ENCODE peak calls at places on chromosomes 6 and 20, in eight cellular contexts. S is ovary, R is gastrocnemius medialis, Z is mesothelial cell of epicardium, V is A673, E is lower lobe of right lung, H is WERI-Rb-1, I is heart left ventricle. X is an unnamed sample.

GRCh38 chr6:139841794-139842215 is 467.4 kb upstream of the CITED2 start:
- DNase-seq in S (no peak), H (no peak), V (no peak), I (no peak), R (no peak), E (no peak), Z (no peak), X (no peak)

GRCh38 chr6:18293192-18293904 is 29.0 kb upstream of the DEK start:
- DNase-seq in Z (no peak), H (no peak), S (no peak), I (no peak), E (no peak), R (no peak), V (no peak), X (no peak)

GRCh38 chr20:32577023-32577422 is 8.1 kb downstream of the NOL4L start:
- DNase-seq in S (no peak), E (no peak), R (no peak), V (no peak), I (no peak), Z (no peak), H (no peak), X (no peak)

GRCh38 chr6:44446626-44447297 is 59.3 kb downstream of the CDC5L start:
- DNase-seq in I (no peak), Z (no peak), S (no peak), H (no peak), E (no peak), V (no peak), R (no peak), X (no peak)

GRCh38 chr6:55176958-55177357 is 2.6 kb downstream of the HCRTR2 start:
- DNase-seq in S (no peak), E (no peak), V (peak), R (no peak), I (no peak), Z (no peak), H (no peak), X (no peak)

GRCh38 chr6:136104556-136104955 is 145.6 kb downstream of the MTFR2 start:
- DNase-seq in R (no peak), S (no peak), V (no peak), I (no peak), E (no peak), H (no peak), Z (no peak), X (no peak)

GRCh38 chr20:45445805-45446562 is 23.6 kb upstream of the WFDC2 start:
- DNase-seq in I (no peak), R (no peak), S (no peak), Z (peak), E (no peak), H (no peak), V (peak), X (no peak)

GRCh38 chr6:141464490-141464889 is 668.2 kb upstream of the GJE1 start:
- DNase-seq in V (no peak), E (no peak), H (no peak), S (no peak), R (no peak), Z (no peak), I (peak), X (no peak)

GRCh38 chr20:22763257-22763906 is 179.0 kb upstream of the FOXA2 start:
- DNase-seq in R (no peak), H (no peak), Z (no peak), V (no peak), I (peak), E (no peak), S (no peak), X (no peak)

GRCh38 chr6:56387621-56388413 is 140.4 kb upstream of the COL21A1 start:
- DNase-seq in R (no peak), Z (no peak), H (no peak), E (no peak), S (no peak), I (peak), V (no peak), X (no peak)

GRCh38 chr20:1265226-1265915 is 723 bp upstream of the SNPH start:
- DNase-seq in S (no peak), E (no peak), R (no peak), Z (no peak), V (no peak), I (no peak), H (no peak), X (no peak)

GRCh38 chr6:25389501-25389900 is 110.3 kb downstream of the CARMIL1 start:
- DNase-seq in E (no peak), I (no peak), S (no peak), H (no peak), V (peak), R (no peak), Z (no peak), X (no peak)

GRCh38 chr6:149043476-149044130 is 273.9 kb upstream of the TAB2 start:
- DNase-seq in V (peak), S (no peak), R (no peak), I (no peak), H (peak), E (no peak), Z (no peak), X (no peak)

GRCh38 chr6:4820704-4821276 is 44.6 kb downstream of the CDYL start:
- DNase-seq in V (no peak), R (no peak), E (no peak), H (no peak), I (no peak), S (no peak), Z (no peak), X (no peak)

GRCh38 chr6:161141173-161141572 is 132.7 kb downstream of the AGPAT4 start:
- DNase-seq in I (no peak), V (peak), S (no peak), R (no peak), Z (peak), E (no peak), H (no peak), X (no peak)

DNA sequence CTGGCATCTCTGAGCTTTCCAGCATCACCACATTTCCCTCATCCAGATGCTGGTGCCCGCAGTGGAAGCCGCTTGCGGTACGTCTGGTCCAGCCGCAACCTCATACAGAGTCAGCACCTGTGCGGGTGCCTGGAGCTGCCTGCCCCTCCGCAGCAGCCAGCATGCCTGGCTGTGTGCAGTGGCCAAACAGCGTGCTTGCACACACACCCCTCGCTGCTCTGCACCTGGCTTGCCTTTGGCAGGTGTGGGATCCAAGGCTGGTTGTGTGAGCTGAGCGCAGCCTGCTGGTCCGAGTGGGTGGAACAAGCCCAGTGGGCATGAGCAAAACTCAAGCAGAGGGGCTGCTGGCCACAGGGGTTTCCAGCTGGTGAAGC is 3.1 kb upstream of the HINT3 start:
- DNase-seq in Z (no peak), V (no peak), I (no peak), R (no peak), E (peak), H (peak), S (no peak), X (no peak)
- TF ChIP-seq CTCF in Z (no peak), V (no peak), I (no peak), R (no peak), E (no peak), H (peak), S (no peak), X (no peak)

DNA sequence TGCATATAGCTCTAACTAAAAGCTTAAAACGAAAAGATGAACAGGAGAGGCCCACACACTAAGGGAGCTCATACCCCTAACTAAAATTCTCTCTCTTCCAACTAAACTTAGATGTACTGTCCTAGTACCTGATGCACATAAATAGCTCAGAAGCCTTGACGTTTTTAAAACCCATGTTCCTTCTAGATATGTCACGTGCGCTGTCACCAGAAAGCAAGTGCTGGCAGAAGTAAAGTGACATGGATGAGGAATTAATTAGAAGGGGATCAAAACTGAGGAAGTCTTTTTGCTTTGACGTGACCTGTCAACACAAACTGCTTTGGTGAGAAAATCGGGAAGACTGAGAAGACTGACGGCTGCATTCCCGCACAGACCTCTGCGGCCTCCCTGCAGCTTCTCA is 142.5 kb downstream of the ZMYND8 start:
- DNase-seq in S (no peak), R (no peak), H (no peak), Z (no peak), E (no peak), V (no peak), I (peak), X (no peak)
- TF ChIP-seq CTCF in S (no peak), R (no peak), H (no peak), Z (no peak), E (no peak), V (no peak), I (no peak), X (no peak)

GRCh38 chr6:2611092-2611491 is 139.6 kb downstream of the MYLK4 start:
- DNase-seq in H (no peak), Z (no peak), R (no peak), E (no peak), I (no peak), S (no peak), V (no peak), X (no peak)
- TF ChIP-seq CTCF in H (no peak), Z (no peak), R (no peak), E (no peak), I (no peak), S (no peak), V (no peak), X (no peak)

GRCh38 chr20:25532015-25532751 is 53.1 kb downstream of the NINL start:
- DNase-seq in H (peak), R (no peak), Z (no peak), E (no peak), S (no peak), V (no peak), I (no peak), X (no peak)
- TF ChIP-seq CTCF in H (peak), R (no peak), Z (no peak), E (no peak), S (no peak), V (no peak), I (no peak), X (no peak)

GRCh38 chr6:82365011-82365751 is 1.6 kb downstream of the TPBG start:
- DNase-seq in S (no peak), V (peak), I (no peak), Z (peak), E (peak), H (peak), R (no peak), X (no peak)
- TF ChIP-seq CTCF in S (no peak), V (no peak), I (no peak), Z (no peak), E (no peak), H (peak), R (no peak), X (no peak)

GRCh38 chr6:13233106-13233505 is 95.2 kb downstream of the TBC1D7 start:
- DNase-seq in S (no peak), Z (no peak), E (no peak), V (no peak), I (no peak), H (no peak), R (no peak), X (no peak)

GRCh38 chr6:13226071-13226470 is 102.3 kb downstream of the TBC1D7 start:
- DNase-seq in S (no peak), H (no peak), I (no peak), R (no peak), Z (no peak), V (peak), E (no peak), X (no peak)

GRCh38 chr6:13228264-13229204 is 99.8 kb downstream of the TBC1D7 start:
- DNase-seq in V (no peak), R (no peak), E (no peak), S (no peak), I (no peak), H (no peak), Z (no peak), X (no peak)

GRCh38 chr6:13234130-13234529 is 94.2 kb downstream of the TBC1D7 start:
- DNase-seq in S (no peak), I (no peak), R (no peak), V (no peak), H (no peak), E (no peak), Z (no peak), X (no peak)

DNA sequence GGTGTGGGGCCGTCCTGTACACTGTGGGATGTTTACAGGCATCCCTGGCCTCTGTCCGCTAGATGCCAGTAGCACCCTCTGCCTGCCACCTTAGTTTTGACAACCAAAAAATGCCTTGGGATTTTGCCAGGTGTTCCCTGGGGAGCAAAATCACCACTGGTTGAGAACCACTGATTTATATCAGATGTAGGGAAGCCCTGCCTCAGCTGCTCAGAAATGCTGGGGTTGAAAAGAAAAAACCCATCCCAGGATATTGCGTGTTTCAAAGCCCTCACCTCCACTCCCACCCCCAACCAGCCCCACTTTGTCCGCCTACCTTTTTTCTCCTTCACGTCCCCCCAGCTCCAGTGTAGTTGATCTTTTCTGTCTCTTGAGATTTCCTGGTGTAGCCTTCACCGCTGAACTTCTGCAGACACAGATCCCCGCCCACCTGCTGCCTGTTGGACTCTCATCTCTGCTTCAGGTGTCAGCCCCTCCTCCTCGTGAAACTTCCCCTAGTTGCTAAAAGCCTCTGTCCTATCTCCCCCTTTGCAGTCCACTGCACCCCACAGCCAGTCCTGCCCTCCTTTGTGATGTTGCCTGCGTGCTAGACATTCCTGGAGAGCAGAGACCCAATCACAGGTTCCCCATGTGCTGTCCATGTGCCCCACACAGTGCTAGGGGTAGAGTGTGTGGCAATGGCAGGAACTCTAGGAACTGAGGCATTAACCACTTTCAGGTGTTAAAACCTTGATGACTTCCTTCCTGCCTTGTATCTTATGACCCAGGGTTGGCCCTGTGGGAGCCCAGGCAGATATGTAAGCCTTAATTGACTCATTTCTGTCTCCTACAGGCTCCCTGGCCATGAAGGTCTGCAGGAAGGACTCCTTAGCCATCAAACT is 98.9 kb downstream of the TBC1D7 start:
- DNase-seq in H (no peak), Z (no peak), E (no peak), S (no peak), R (no peak), I (no peak), V (peak), X (no peak)
- TF ChIP-seq CTCF in H (peak), Z (no peak), E (no peak), S (no peak), R (no peak), I (no peak), V (peak), X (no peak)

GRCh38 chr20:44210422-44211176 is at the start of gene OSER1:
- DNase-seq in Z (peak), V (peak), I (peak), H (peak), R (peak), E (peak), S (peak), X (peak)
- TF ChIP-seq CTCF in Z (no peak), V (no peak), I (no peak), H (no peak), R (no peak), E (no peak), S (no peak), X (no peak)

GRCh38 chr6:109059591-109060021 is 35.0 kb downstream of the SESN1 start:
- DNase-seq in V (no peak), I (no peak), H (no peak), Z (no peak), R (no peak), S (no peak), E (no peak), X (no peak)
- TF ChIP-seq CTCF in V (peak), I (no peak), H (no peak), Z (no peak), R (no peak), S (no peak), E (peak), X (no peak)

GRCh38 chr6:157688960-157689599 is 134.0 kb upstream of the SNX9 start:
- DNase-seq in R (no peak), E (no peak), I (no peak), Z (no peak), V (peak), H (peak), S (no peak), X (no peak)
- TF ChIP-seq CTCF in R (peak), E (no peak), I (no peak), Z (no peak), V (no peak), H (peak), S (no peak), X (no peak)

DNA sequence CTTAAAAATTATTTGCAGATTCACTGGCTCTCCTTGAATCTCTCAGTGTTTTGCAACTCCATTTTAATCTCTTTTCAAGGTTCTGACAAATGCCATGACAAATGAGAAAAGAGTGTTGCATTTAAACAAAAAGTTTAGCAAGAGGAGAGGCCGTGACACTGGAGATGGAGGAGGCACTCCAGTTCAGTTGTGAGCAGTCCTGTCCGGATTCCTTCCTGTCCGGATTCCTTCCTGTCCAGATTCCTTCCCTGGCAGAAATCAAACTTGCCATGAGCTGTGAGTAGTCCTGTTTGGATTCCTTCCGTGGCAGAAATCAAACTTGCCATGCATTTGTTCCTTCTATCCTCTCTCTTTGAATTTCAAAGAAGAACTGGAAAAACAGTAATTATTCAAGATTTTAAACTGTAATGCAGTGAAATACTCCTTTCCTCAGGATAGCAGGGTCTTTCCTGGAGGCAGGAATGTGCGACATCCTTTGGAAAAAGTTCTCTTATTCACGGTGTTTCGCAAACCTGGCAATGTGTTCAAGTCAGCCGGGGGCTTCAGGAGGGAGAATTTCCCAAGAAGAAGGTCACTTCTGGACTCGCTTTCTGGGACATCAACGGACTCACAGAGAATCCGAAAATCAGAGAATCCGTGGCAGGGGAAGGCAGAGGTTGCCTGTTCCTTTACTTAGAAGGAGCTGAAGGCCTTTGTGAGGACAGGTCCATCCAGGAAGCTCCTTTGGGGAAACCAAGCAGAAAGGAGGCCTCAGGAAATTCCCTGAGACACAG is 48.7 kb upstream of the DACT2 start:
- DNase-seq in R (no peak), E (no peak), Z (no peak), H (no peak), I (no peak), V (no peak), S (peak), X (no peak)
- TF ChIP-seq CTCF in R (no peak), E (no peak), Z (no peak), H (no peak), I (no peak), V (no peak), S (no peak), X (no peak)